ENCODE peak calls at places on chromosomes 6 and 20, in nine cellular contexts. U, P, I, Y, Q, E, K, H and L are unnamed samples.

GRCh38 chr6:80535914-80536565 is 429.6 kb downstream of the BCKDHB start:
- DNase-seq in Y (no peak), U (no peak), K (no peak), Q (no peak), P (no peak), E (no peak), H (no peak), I (no peak), L (no peak)

GRCh38 chr20:54149765-54150264 is 24.0 kb downstream of the CYP24A1 start:
- DNase-seq in P (no peak), E (no peak), U (no peak), H (no peak), K (no peak), Y (no peak), I (no peak), Q (no peak), L (no peak)

GRCh38 chr20:56391596-56392281 is at the start of gene AURKA:
- DNase-seq in E (no peak), I (no peak), Y (no peak), H (no peak), U (no peak), K (no peak), P (peak; percentile 9), Q (no peak), L (no peak)

GRCh38 chr20:15789083-15789482 is 784.2 kb downstream of the KIF16B start:
- DNase-seq in I (no peak), U (no peak), E (no peak), K (no peak), H (no peak), Q (no peak), Y (no peak), P (no peak), L (no peak)

GRCh38 chr6:28953039-28953872 is 29.5 kb upstream of the TRIM27 start:
- DNase-seq in I (no peak), K (no peak), Y (no peak), Q (no peak), U (no peak), P (peak; percentile 62), E (peak; percentile 68), H (peak; percentile 28), L (no peak)

GRCh38 chr20:58698741-58699141 is 6.1 kb downstream of the NPEPL1 start:
- DNase-seq in U (no peak), I (no peak), P (no peak), Q (no peak), H (no peak), K (peak; percentile 50), Y (no peak), E (no peak), L (no peak)

GRCh38 chr6:160101262-160102205 is 20.1 kb upstream of the SLC22A1 start:
- DNase-seq in K (no peak), U (no peak), I (no peak), E (no peak), Q (no peak), H (no peak), Y (no peak), P (no peak), L (no peak)

GRCh38 chr20:61957961-61958715 is 107.5 kb downstream of the TAF4 start:
- DNase-seq in Q (no peak), Y (peak; percentile 29), U (no peak), K (no peak), P (no peak), H (no peak), I (peak; percentile 25), E (no peak), L (no peak)

GRCh38 chr20:52404676-52405075 is 213.1 kb upstream of the ZFP64 start:
- DNase-seq in H (no peak), P (no peak), U (no peak), K (no peak), I (no peak), Q (no peak), E (no peak), Y (no peak), L (no peak)

GRCh38 chr20:24093666-24094065 is 105.1 kb upstream of the GGTLC1 start:
- DNase-seq in E (no peak), K (no peak), Y (no peak), Q (no peak), U (no peak), I (no peak), P (no peak), H (no peak), L (no peak)

GRCh38 chr20:24772667-24773066 is 176.4 kb upstream of the CST7 start:
- DNase-seq in E (no peak), Y (no peak), I (peak; percentile 57), H (no peak), K (no peak), P (no peak), U (no peak), Q (no peak), L (no peak)

GRCh38 chr6:111711476-111711875 is 105.8 kb upstream of the TRAF3IP2 start:
- DNase-seq in E (no peak), Q (peak; percentile 58), P (no peak), K (no peak), H (no peak), Y (no peak), U (no peak), I (no peak), L (no peak)

GRCh38 chr20:63617092-63617875 is 9.6 kb downstream of the GMEB2 start:
- DNase-seq in Y (peak; percentile 75), E (no peak), Q (no peak), K (peak; percentile 82), H (no peak), U (no peak), P (no peak), I (no peak), L (no peak)

GRCh38 chr6:41442800-41443501 is 103.2 kb upstream of the FOXP4 start:
- DNase-seq in E (peak; percentile 42), I (no peak), Q (no peak), Y (peak; percentile 95), U (peak; percentile 89), K (no peak), P (no peak), H (no peak), L (no peak)

GRCh38 chr6:50791900-50792508 is 26.7 kb upstream of the TFAP2B start:
- DNase-seq in Q (no peak), P (peak; percentile 31), E (no peak), K (no peak), I (no peak), H (no peak), U (no peak), Y (no peak), L (peak; percentile 70)

GRCh38 chr6:165986647-165987482 is 180.8 kb downstream of the TBXT start:
- DNase-seq in H (no peak), E (no peak), P (peak; percentile 25), Q (no peak), I (no peak), U (no peak), Y (peak; percentile 66), K (no peak), L (peak; percentile 22)

GRCh38 chr6:147167009-147167408 is 37.2 kb upstream of the STXBP5 start:
- DNase-seq in H (no peak), I (no peak), P (no peak), E (no peak), Y (no peak), Q (no peak), K (no peak), U (no peak), L (no peak)

GRCh38 chr6:108134213-108134973 is 31.4 kb upstream of the NR2E1 start:
- DNase-seq in U (peak; percentile 28), Q (no peak), I (no peak), H (no peak), P (no peak), E (no peak), Y (no peak), K (no peak), L (no peak)

GRCh38 chr20:35568645-35569044 is 26.8 kb downstream of the ERGIC3 start:
- DNase-seq in K (no peak), P (no peak), Q (no peak), I (no peak), Y (no peak), H (no peak), E (no peak), U (peak; percentile 69), L (peak; percentile 31)

GRCh38 chr6:135002229-135002844 is 52.3 kb downstream of the HBS1L start:
- DNase-seq in Y (no peak), H (no peak), K (no peak), U (no peak), I (no peak), Q (no peak), P (no peak), E (no peak), L (peak; percentile 57)

GRCh38 chr6:169075211-169075621 is 178.4 kb downstream of the THBS2 start:
- DNase-seq in E (no peak), H (no peak), U (no peak), Y (peak; percentile 87), P (peak; percentile 53), Q (peak; percentile 86), K (no peak), I (no peak), L (no peak)

GRCh38 chr20:8082999-8083398 is 49.1 kb upstream of the PLCB1 start:
- DNase-seq in E (no peak), Q (no peak), I (no peak), Y (no peak), P (no peak), K (no peak), U (no peak), H (no peak), L (no peak)

GRCh38 chr6:149003560-149003959 is 256.7 kb downstream of the UST start:
- DNase-seq in Q (no peak), Y (no peak), I (no peak), K (no peak), E (no peak), H (no peak), P (no peak), U (no peak), L (no peak)

GRCh38 chr20:20461526-20461925 is 93.6 kb downstream of the INSM1 start:
- DNase-seq in H (no peak), P (no peak), E (no peak), Q (no peak), Y (no peak), K (no peak), U (no peak), I (no peak), L (no peak)

GRCh38 chr6:44809256-44809655 is 421.8 kb downstream of the CDC5L start:
- DNase-seq in E (no peak), I (no peak), Y (no peak), P (no peak), Q (no peak), K (no peak), H (no peak), U (no peak), L (no peak)

GRCh38 chr6:124029535-124029934 is 225.9 kb downstream of the NKAIN2 start:
- DNase-seq in Q (no peak), K (no peak), I (no peak), E (no peak), Y (no peak), H (no peak), P (no peak), U (no peak), L (no peak)

GRCh38 chr6:90286884-90287488 is 9.7 kb downstream of the BACH2 start:
- DNase-seq in I (no peak), H (peak; percentile 33), Q (no peak), P (peak; percentile 11), Y (no peak), E (peak; percentile 83), K (no peak), U (peak; percentile 87), L (peak; percentile 60)

GRCh38 chr6:72955666-72956065 is 269.6 kb downstream of the KHDC1L start:
- DNase-seq in K (no peak), Q (no peak), E (no peak), P (no peak), H (no peak), U (no peak), I (no peak), Y (no peak), L (peak; percentile 49)

GRCh38 chr20:60224914-60225313 is 266.7 kb downstream of the CDH26 start:
- DNase-seq in U (peak; percentile 56), P (peak; percentile 32), K (no peak), Y (no peak), H (no peak), Q (peak; percentile 42), E (peak; percentile 9), I (no peak), L (peak; percentile 23)

GRCh38 chr20:51237790-51238189 is 214.9 kb upstream of the KCNG1 start:
- DNase-seq in E (no peak), H (no peak), P (no peak), I (no peak), U (no peak), Q (no peak), K (no peak), Y (no peak), L (no peak)

GRCh38 chr6:127120787-127121636 is 2.5 kb downstream of the RSPO3 start:
- DNase-seq in U (peak; percentile 86), P (peak; percentile 70), I (peak; percentile 92), H (no peak), K (peak; percentile 69), Y (peak; percentile 80), E (peak; percentile 77), Q (peak; percentile 74), L (peak; percentile 82)